ENCODE peak calls at places on chromosomes 3 and 15, in nine cellular contexts. One of them, this sample, is unnamed.

GRCh38 chr3:49465269-49466034 is 4.6 kb upstream of the DAG1 start:
- DNase-seq in H7: peak
- DNase-seq in HTR-8/SVneo: no peak
- DNase-seq in Peyer's patch: no peak
- DNase-seq in NT2/D1: no peak
- DNase-seq in naive thymus-derived CD4-positive, alpha-beta T cell: no peak
- DNase-seq in ovary: no peak
- DNase-seq in ELR: no peak
- DNase-seq in stomach: peak
- DNase-seq in this sample: no peak

GRCh38 chr3:53763353-53763752 is 82.9 kb downstream of the CHDH start:
- DNase-seq in H7: no peak
- DNase-seq in stomach: no peak
- DNase-seq in HTR-8/SVneo: no peak
- DNase-seq in ovary: no peak
- DNase-seq in ELR: no peak
- DNase-seq in naive thymus-derived CD4-positive, alpha-beta T cell: no peak
- DNase-seq in Peyer's patch: no peak
- DNase-seq in NT2/D1: no peak
- DNase-seq in this sample: no peak

GRCh38 chr15:48112242-48112641 is 8.5 kb upstream of the SLC24A5 start:
- DNase-seq in Peyer's patch: no peak
- DNase-seq in naive thymus-derived CD4-positive, alpha-beta T cell: no peak
- DNase-seq in H7: peak
- DNase-seq in HTR-8/SVneo: peak
- DNase-seq in stomach: no peak
- DNase-seq in NT2/D1: peak
- DNase-seq in ovary: no peak
- DNase-seq in ELR: peak
- DNase-seq in this sample: peak

GRCh38 chr3:61783993-61784718 is 222.8 kb downstream of the PTPRG start:
- DNase-seq in NT2/D1: no peak
- DNase-seq in ovary: no peak
- DNase-seq in H7: no peak
- DNase-seq in ELR: peak
- DNase-seq in naive thymus-derived CD4-positive, alpha-beta T cell: no peak
- DNase-seq in HTR-8/SVneo: no peak
- DNase-seq in Peyer's patch: no peak
- DNase-seq in stomach: no peak
- DNase-seq in this sample: no peak

GRCh38 chr3:171851685-171852084 is 8.5 kb downstream of the TMEM212 start:
- DNase-seq in naive thymus-derived CD4-positive, alpha-beta T cell: no peak
- DNase-seq in Peyer's patch: no peak
- DNase-seq in HTR-8/SVneo: no peak
- DNase-seq in H7: no peak
- DNase-seq in stomach: no peak
- DNase-seq in NT2/D1: no peak
- DNase-seq in ELR: peak
- DNase-seq in ovary: no peak
- DNase-seq in this sample: no peak

GRCh38 chr3:9213019-9213646 is 36.3 kb downstream of the SRGAP3 start:
- DNase-seq in naive thymus-derived CD4-positive, alpha-beta T cell: no peak
- DNase-seq in ovary: no peak
- DNase-seq in stomach: no peak
- DNase-seq in NT2/D1: no peak
- DNase-seq in H7: no peak
- DNase-seq in ELR: no peak
- DNase-seq in Peyer's patch: no peak
- DNase-seq in HTR-8/SVneo: no peak
- DNase-seq in this sample: no peak

GRCh38 chr15:53746101-53746500 is 13.4 kb downstream of the WDR72 start:
- DNase-seq in HTR-8/SVneo: no peak
- DNase-seq in naive thymus-derived CD4-positive, alpha-beta T cell: no peak
- DNase-seq in ELR: no peak
- DNase-seq in stomach: no peak
- DNase-seq in H7: no peak
- DNase-seq in ovary: no peak
- DNase-seq in NT2/D1: no peak
- DNase-seq in Peyer's patch: no peak
- DNase-seq in this sample: no peak

GRCh38 chr15:33315044-33315443 is 4.3 kb downstream of the RYR3 start:
- DNase-seq in ovary: no peak
- DNase-seq in Peyer's patch: no peak
- DNase-seq in H7: peak
- DNase-seq in stomach: no peak
- DNase-seq in naive thymus-derived CD4-positive, alpha-beta T cell: no peak
- DNase-seq in NT2/D1: no peak
- DNase-seq in ELR: no peak
- DNase-seq in HTR-8/SVneo: no peak
- DNase-seq in this sample: no peak

GRCh38 chr3:40768536-40768935 is 243.8 kb downstream of the ZNF621 start:
- DNase-seq in ELR: peak
- DNase-seq in NT2/D1: no peak
- DNase-seq in ovary: no peak
- DNase-seq in naive thymus-derived CD4-positive, alpha-beta T cell: no peak
- DNase-seq in stomach: no peak
- DNase-seq in HTR-8/SVneo: no peak
- DNase-seq in H7: no peak
- DNase-seq in Peyer's patch: no peak
- DNase-seq in this sample: no peak

GRCh38 chr15:92385096-92385495 is 8.6 kb upstream of the ST8SIA2 start:
- DNase-seq in ovary: no peak
- DNase-seq in ELR: no peak
- DNase-seq in NT2/D1: no peak
- DNase-seq in HTR-8/SVneo: no peak
- DNase-seq in naive thymus-derived CD4-positive, alpha-beta T cell: no peak
- DNase-seq in stomach: no peak
- DNase-seq in Peyer's patch: no peak
- DNase-seq in H7: no peak
- DNase-seq in this sample: no peak

GRCh38 chr3:15279671-15280402 is 52.5 kb downstream of the SH3BP5 start:
- DNase-seq in HTR-8/SVneo: no peak
- DNase-seq in H7: no peak
- DNase-seq in Peyer's patch: no peak
- DNase-seq in ELR: no peak
- DNase-seq in naive thymus-derived CD4-positive, alpha-beta T cell: no peak
- DNase-seq in stomach: no peak
- DNase-seq in NT2/D1: no peak
- DNase-seq in ovary: no peak
- DNase-seq in this sample: no peak